ENCODE peak calls at places on chromosome 5, in ten cellular contexts. One of them, this sample, is unnamed.

GRCh38 chr5:78095119-78095518 is 199.4 kb downstream of the AP3B1 start:
- DNase-seq in adipocyte: no peak
- DNase-seq in mammary epithelial cell: no peak
- DNase-seq in mesendoderm: no peak
- DNase-seq in neuronal stem cell: no peak
- DNase-seq in HepG2: no peak
- DNase-seq in GM23248: no peak
- DNase-seq in endothelial cell of umbilical vein: no peak
- DNase-seq in IMR-90: no peak
- DNase-seq in PC-3: no peak
- DNase-seq in this sample: no peak

GRCh38 chr5:74412064-74412463 is 228.5 kb downstream of the ENC1 start:
- DNase-seq in adipocyte: no peak
- DNase-seq in mammary epithelial cell: no peak
- DNase-seq in mesendoderm: peak; percentile 89
- DNase-seq in neuronal stem cell: peak; percentile 37
- DNase-seq in HepG2: no peak
- DNase-seq in GM23248: no peak
- DNase-seq in endothelial cell of umbilical vein: no peak
- DNase-seq in IMR-90: no peak
- DNase-seq in PC-3: no peak
- DNase-seq in this sample: no peak

GRCh38 chr5:56829137-56829536 is 13.8 kb downstream of the MAP3K1 start:
- DNase-seq in adipocyte: no peak
- DNase-seq in mammary epithelial cell: peak; percentile 17
- DNase-seq in mesendoderm: no peak
- DNase-seq in neuronal stem cell: no peak
- DNase-seq in HepG2: no peak
- DNase-seq in GM23248: no peak
- DNase-seq in endothelial cell of umbilical vein: no peak
- DNase-seq in IMR-90: peak; percentile 52
- DNase-seq in PC-3: peak; percentile 79
- DNase-seq in this sample: peak; percentile 61

GRCh38 chr5:181047921-181048320 is 7.9 kb downstream of the BTNL9 start:
- DNase-seq in adipocyte: no peak
- DNase-seq in mammary epithelial cell: no peak
- DNase-seq in mesendoderm: no peak
- DNase-seq in neuronal stem cell: no peak
- DNase-seq in HepG2: no peak
- DNase-seq in GM23248: no peak
- DNase-seq in endothelial cell of umbilical vein: no peak
- DNase-seq in IMR-90: no peak
- DNase-seq in PC-3: no peak
- DNase-seq in this sample: no peak

GRCh38 chr5:170596482-170596881 is 92.7 kb downstream of the KCNIP1 start:
- DNase-seq in adipocyte: no peak
- DNase-seq in mammary epithelial cell: no peak
- DNase-seq in mesendoderm: peak; percentile 11
- DNase-seq in neuronal stem cell: no peak
- DNase-seq in HepG2: no peak
- DNase-seq in GM23248: no peak
- DNase-seq in endothelial cell of umbilical vein: no peak
- DNase-seq in IMR-90: no peak
- DNase-seq in PC-3: no peak
- DNase-seq in this sample: no peak

GRCh38 chr5:156330141-156330870 is 3.3 kb downstream of the SGCD start:
- DNase-seq in adipocyte: peak; percentile 40
- DNase-seq in mammary epithelial cell: no peak
- DNase-seq in mesendoderm: no peak
- DNase-seq in neuronal stem cell: no peak
- DNase-seq in HepG2: no peak
- DNase-seq in GM23248: peak; percentile 63
- DNase-seq in endothelial cell of umbilical vein: no peak
- DNase-seq in IMR-90: peak; percentile 54
- DNase-seq in PC-3: no peak
- DNase-seq in this sample: no peak

GRCh38 chr5:142360607-142361120 is 35.8 kb upstream of the SPRY4 start:
- DNase-seq in adipocyte: peak; percentile 70
- DNase-seq in mammary epithelial cell: no peak
- DNase-seq in mesendoderm: peak; percentile 90
- DNase-seq in neuronal stem cell: no peak
- DNase-seq in HepG2: peak; percentile 91
- DNase-seq in GM23248: peak; percentile 47
- DNase-seq in endothelial cell of umbilical vein: peak; percentile 42
- DNase-seq in IMR-90: peak; percentile 71
- DNase-seq in PC-3: peak; percentile 75
- DNase-seq in this sample: no peak

GRCh38 chr5:56314536-56314935 is 81.4 kb upstream of the ANKRD55 start:
- DNase-seq in adipocyte: peak; percentile 22
- DNase-seq in mammary epithelial cell: no peak
- DNase-seq in mesendoderm: no peak
- DNase-seq in neuronal stem cell: no peak
- DNase-seq in HepG2: peak; percentile 21
- DNase-seq in GM23248: peak; percentile 25
- DNase-seq in endothelial cell of umbilical vein: no peak
- DNase-seq in IMR-90: no peak
- DNase-seq in PC-3: peak; percentile 7
- DNase-seq in this sample: peak; percentile 85

GRCh38 chr5:112344540-112344939 is 74.5 kb downstream of the EPB41L4A start:
- DNase-seq in adipocyte: no peak
- DNase-seq in mammary epithelial cell: no peak
- DNase-seq in mesendoderm: no peak
- DNase-seq in neuronal stem cell: no peak
- DNase-seq in HepG2: no peak
- DNase-seq in GM23248: no peak
- DNase-seq in endothelial cell of umbilical vein: no peak
- DNase-seq in IMR-90: no peak
- DNase-seq in PC-3: no peak
- DNase-seq in this sample: no peak

GRCh38 chr5:112342364-112342763 is 76.7 kb downstream of the EPB41L4A start:
- DNase-seq in adipocyte: no peak
- DNase-seq in mammary epithelial cell: no peak
- DNase-seq in mesendoderm: peak; percentile 25
- DNase-seq in neuronal stem cell: no peak
- DNase-seq in HepG2: no peak
- DNase-seq in GM23248: no peak
- DNase-seq in endothelial cell of umbilical vein: no peak
- DNase-seq in IMR-90: no peak
- DNase-seq in PC-3: no peak
- DNase-seq in this sample: no peak

GRCh38 chr5:112333236-112333850 is 85.7 kb downstream of the EPB41L4A start:
- DNase-seq in adipocyte: no peak
- DNase-seq in mammary epithelial cell: no peak
- DNase-seq in mesendoderm: peak; percentile 84
- DNase-seq in neuronal stem cell: no peak
- DNase-seq in HepG2: no peak
- DNase-seq in GM23248: no peak
- DNase-seq in endothelial cell of umbilical vein: peak; percentile 46
- DNase-seq in IMR-90: no peak
- DNase-seq in PC-3: no peak
- DNase-seq in this sample: no peak

GRCh38 chr5:112339761-112340160 is 79.3 kb downstream of the EPB41L4A start:
- DNase-seq in adipocyte: no peak
- DNase-seq in mammary epithelial cell: no peak
- DNase-seq in mesendoderm: no peak
- DNase-seq in neuronal stem cell: no peak
- DNase-seq in HepG2: no peak
- DNase-seq in GM23248: no peak
- DNase-seq in endothelial cell of umbilical vein: no peak
- DNase-seq in IMR-90: no peak
- DNase-seq in PC-3: no peak
- DNase-seq in this sample: no peak

GRCh38 chr5:112338681-112339337 is 80.3 kb downstream of the EPB41L4A start:
- DNase-seq in adipocyte: no peak
- DNase-seq in mammary epithelial cell: peak; percentile 73
- DNase-seq in mesendoderm: peak; percentile 86
- DNase-seq in neuronal stem cell: no peak
- DNase-seq in HepG2: peak; percentile 18
- DNase-seq in GM23248: peak; percentile 62
- DNase-seq in endothelial cell of umbilical vein: peak; percentile 91
- DNase-seq in IMR-90: no peak
- DNase-seq in PC-3: peak; percentile 15
- DNase-seq in this sample: no peak
- H3K9ac ChIP-seq in adipocyte: no peak overlapping the region
- H3K9ac ChIP-seq in mammary epithelial cell: no peak overlapping the region
- H3K9ac ChIP-seq in mesendoderm: no peak overlapping the region
- H3K9ac ChIP-seq in neuronal stem cell: no peak overlapping the region
- H3K9ac ChIP-seq in HepG2: no peak overlapping the region
- H3K9ac ChIP-seq in GM23248: no peak overlapping the region
- H3K9ac ChIP-seq in endothelial cell of umbilical vein: peak overlapping the region; percentile 55
- H3K9ac ChIP-seq in IMR-90: no peak overlapping the region
- H3K9ac ChIP-seq in PC-3: no peak overlapping the region
- H3K9ac ChIP-seq in this sample: no peak overlapping the region

DNA sequence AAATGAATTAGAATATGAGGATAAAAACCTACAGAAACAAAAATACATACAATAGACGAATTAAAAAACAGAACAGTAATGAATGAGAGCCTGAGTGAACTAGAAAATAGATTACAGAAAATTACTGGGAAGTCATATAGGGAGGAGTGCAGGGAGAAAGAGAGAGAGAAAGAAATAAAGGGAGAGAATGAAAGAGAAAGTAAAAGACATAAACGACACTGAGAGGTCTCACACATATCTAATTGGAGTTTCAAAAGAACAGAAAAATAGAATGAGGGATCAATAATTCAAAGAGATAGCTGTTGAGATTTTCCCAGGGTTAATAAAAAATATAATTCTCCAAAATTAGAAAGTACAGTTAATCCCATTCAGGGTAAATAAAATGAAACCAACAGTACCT is 156.4 kb upstream of the FTMT start:
- DNase-seq in adipocyte: no peak
- DNase-seq in mammary epithelial cell: no peak
- DNase-seq in mesendoderm: no peak
- DNase-seq in neuronal stem cell: no peak
- DNase-seq in HepG2: no peak
- DNase-seq in GM23248: no peak
- DNase-seq in endothelial cell of umbilical vein: no peak
- DNase-seq in IMR-90: no peak
- DNase-seq in PC-3: no peak
- DNase-seq in this sample: no peak
- H3K9ac ChIP-seq in adipocyte: no peak overlapping the region
- H3K9ac ChIP-seq in mammary epithelial cell: no peak overlapping the region
- H3K9ac ChIP-seq in mesendoderm: no peak overlapping the region
- H3K9ac ChIP-seq in neuronal stem cell: no peak overlapping the region
- H3K9ac ChIP-seq in HepG2: no peak overlapping the region
- H3K9ac ChIP-seq in GM23248: no peak overlapping the region
- H3K9ac ChIP-seq in endothelial cell of umbilical vein: no peak overlapping the region
- H3K9ac ChIP-seq in IMR-90: no peak overlapping the region
- H3K9ac ChIP-seq in PC-3: no peak overlapping the region
- H3K9ac ChIP-seq in this sample: no peak overlapping the region

GRCh38 chr5:96972599-96973334 is 36.9 kb downstream of the LNPEP start:
- DNase-seq in adipocyte: no peak
- DNase-seq in mammary epithelial cell: no peak
- DNase-seq in mesendoderm: no peak
- DNase-seq in neuronal stem cell: no peak
- DNase-seq in HepG2: no peak
- DNase-seq in GM23248: no peak
- DNase-seq in endothelial cell of umbilical vein: no peak
- DNase-seq in IMR-90: no peak
- DNase-seq in PC-3: no peak
- DNase-seq in this sample: no peak

GRCh38 chr5:96977228-96977627 is 41.3 kb downstream of the LNPEP start:
- DNase-seq in adipocyte: no peak
- DNase-seq in mammary epithelial cell: no peak
- DNase-seq in mesendoderm: no peak
- DNase-seq in neuronal stem cell: no peak
- DNase-seq in HepG2: no peak
- DNase-seq in GM23248: peak; percentile 10
- DNase-seq in endothelial cell of umbilical vein: no peak
- DNase-seq in IMR-90: no peak
- DNase-seq in PC-3: no peak
- DNase-seq in this sample: no peak

GRCh38 chr5:96975656-96976055 is 39.8 kb downstream of the LNPEP start:
- DNase-seq in adipocyte: peak; percentile 64
- DNase-seq in mammary epithelial cell: no peak
- DNase-seq in mesendoderm: no peak
- DNase-seq in neuronal stem cell: no peak
- DNase-seq in HepG2: no peak
- DNase-seq in GM23248: no peak
- DNase-seq in endothelial cell of umbilical vein: no peak
- DNase-seq in IMR-90: peak; percentile 6
- DNase-seq in PC-3: no peak
- DNase-seq in this sample: no peak

GRCh38 chr5:96969401-96969800 is 33.5 kb downstream of the LNPEP start:
- DNase-seq in adipocyte: peak; percentile 53
- DNase-seq in mammary epithelial cell: no peak
- DNase-seq in mesendoderm: no peak
- DNase-seq in neuronal stem cell: no peak
- DNase-seq in HepG2: no peak
- DNase-seq in GM23248: peak; percentile 15
- DNase-seq in endothelial cell of umbilical vein: no peak
- DNase-seq in IMR-90: no peak
- DNase-seq in PC-3: no peak
- DNase-seq in this sample: no peak

DNA sequence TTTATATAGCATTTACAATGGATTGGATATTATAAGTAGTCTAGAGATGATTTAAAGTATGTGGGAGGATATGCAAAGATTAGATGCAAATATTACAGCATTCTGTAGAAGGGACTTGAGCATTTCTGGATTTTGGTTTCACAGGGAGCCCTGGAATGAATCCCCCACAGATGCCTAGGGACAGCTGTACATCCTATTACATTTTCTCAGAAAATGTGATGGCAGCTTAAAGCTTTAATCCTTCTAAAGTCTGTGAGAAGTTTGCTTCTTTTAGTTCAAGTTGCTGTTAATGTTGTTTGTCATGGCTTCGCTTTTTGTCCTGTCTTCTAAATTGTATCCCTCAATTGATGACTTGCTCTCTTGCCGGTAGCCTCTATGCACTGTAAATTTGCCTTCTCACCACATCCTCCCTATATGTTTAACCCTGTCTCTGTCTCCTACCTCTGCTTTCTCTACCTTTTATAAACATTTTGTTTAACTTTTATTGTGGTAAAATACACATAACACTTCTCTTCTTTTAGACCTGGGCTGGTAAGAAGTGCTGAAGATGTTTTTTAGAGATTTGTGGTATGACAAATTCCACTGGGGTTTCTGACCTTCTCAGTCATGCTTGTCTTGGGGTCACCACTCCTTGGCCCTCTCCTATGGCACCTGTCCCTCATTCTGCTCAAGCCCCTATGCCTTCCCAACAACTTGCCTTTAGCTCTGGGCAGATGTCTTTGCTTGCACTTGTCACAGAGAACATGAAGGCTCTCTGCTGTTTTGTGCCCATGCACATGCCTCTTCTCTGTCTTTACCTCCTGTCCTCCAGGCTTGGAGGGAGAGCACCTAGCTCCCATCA is 37.9 kb downstream of the LNPEP start:
- DNase-seq in adipocyte: no peak
- DNase-seq in mammary epithelial cell: no peak
- DNase-seq in mesendoderm: no peak
- DNase-seq in neuronal stem cell: no peak
- DNase-seq in HepG2: no peak
- DNase-seq in GM23248: no peak
- DNase-seq in endothelial cell of umbilical vein: no peak
- DNase-seq in IMR-90: no peak
- DNase-seq in PC-3: no peak
- DNase-seq in this sample: no peak
- H3K9ac ChIP-seq in adipocyte: no peak overlapping the region
- H3K9ac ChIP-seq in mammary epithelial cell: no peak overlapping the region
- H3K9ac ChIP-seq in mesendoderm: no peak overlapping the region
- H3K9ac ChIP-seq in neuronal stem cell: no peak overlapping the region
- H3K9ac ChIP-seq in HepG2: no peak overlapping the region
- H3K9ac ChIP-seq in GM23248: no peak overlapping the region
- H3K9ac ChIP-seq in endothelial cell of umbilical vein: no peak overlapping the region
- H3K9ac ChIP-seq in IMR-90: no peak overlapping the region
- H3K9ac ChIP-seq in PC-3: no peak overlapping the region
- H3K9ac ChIP-seq in this sample: no peak overlapping the region

DNA sequence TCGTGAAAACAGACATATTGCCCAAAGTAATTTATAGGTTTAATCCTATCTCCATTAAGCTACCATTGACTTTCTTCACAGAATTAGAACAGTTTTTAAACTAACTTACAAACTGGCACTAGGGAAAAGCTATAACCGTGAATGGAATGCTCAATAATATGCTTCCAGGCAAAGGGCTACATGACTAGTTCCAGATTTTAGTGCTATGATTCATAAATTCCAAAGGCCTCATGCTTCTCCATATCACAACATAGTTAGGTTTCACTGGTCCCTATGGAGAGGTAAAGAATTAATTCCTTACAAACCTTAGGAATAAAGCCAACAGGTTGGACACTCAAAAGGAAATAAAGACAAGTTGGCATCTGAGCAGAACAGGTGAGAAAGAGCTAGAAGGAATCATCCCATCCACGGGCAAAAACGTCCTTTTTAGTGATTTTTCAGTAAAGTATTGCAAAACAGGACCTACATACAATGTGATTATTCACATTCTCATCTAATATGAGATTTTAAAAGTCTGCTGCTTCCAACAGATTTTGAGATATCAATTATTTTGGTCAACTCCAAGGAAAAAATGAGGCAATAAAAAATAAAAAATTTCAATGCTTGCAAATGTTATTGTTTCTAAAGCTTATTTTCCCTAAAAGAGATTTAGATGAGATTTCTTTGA is 97.0 kb upstream of the TARS1 start:
- DNase-seq in adipocyte: peak; percentile 91
- DNase-seq in mammary epithelial cell: peak; percentile 73
- DNase-seq in mesendoderm: no peak
- DNase-seq in neuronal stem cell: no peak
- DNase-seq in HepG2: no peak
- DNase-seq in GM23248: peak; percentile 89
- DNase-seq in endothelial cell of umbilical vein: peak; percentile 39
- DNase-seq in IMR-90: peak; percentile 88
- DNase-seq in PC-3: peak; percentile 91
- DNase-seq in this sample: no peak
- H3K9ac ChIP-seq in adipocyte: peak overlapping the region; percentile 73
- H3K9ac ChIP-seq in mammary epithelial cell: no peak overlapping the region
- H3K9ac ChIP-seq in mesendoderm: no peak overlapping the region
- H3K9ac ChIP-seq in neuronal stem cell: no peak overlapping the region
- H3K9ac ChIP-seq in HepG2: no peak overlapping the region
- H3K9ac ChIP-seq in GM23248: peak overlapping the region; percentile 28
- H3K9ac ChIP-seq in endothelial cell of umbilical vein: no peak overlapping the region
- H3K9ac ChIP-seq in IMR-90: no peak overlapping the region
- H3K9ac ChIP-seq in PC-3: no peak overlapping the region
- H3K9ac ChIP-seq in this sample: no peak overlapping the region

This sample was measured in Karpas-422.